ENCODE peak calls at places on chromosomes 12 and 14, in five cellular contexts. One of them, this sample, is unnamed.

GRCh38 chr12:57902371-57903042 is 38.9 kb upstream of the ATP23 start:
- DNase-seq in uterus: no peak
- DNase-seq in Panc1: no peak
- DNase-seq in fibroblast of lung: no peak
- DNase-seq in transverse colon: no peak
- DNase-seq in this sample: no peak

GRCh38 chr12:95440401-95440800 is 33.6 kb upstream of the METAP2 start:
- DNase-seq in uterus: no peak
- DNase-seq in Panc1: no peak
- DNase-seq in fibroblast of lung: peak; percentile 58
- DNase-seq in transverse colon: no peak
- DNase-seq in this sample: peak; percentile 5

GRCh38 chr14:78104130-78104529 is 66.0 kb upstream of the NRXN3 start:
- DNase-seq in uterus: no peak
- DNase-seq in Panc1: no peak
- DNase-seq in fibroblast of lung: no peak
- DNase-seq in transverse colon: no peak
- DNase-seq in this sample: no peak

GRCh38 chr12:104718581-104718980 is 239.5 kb downstream of the SLC41A2 start:
- DNase-seq in uterus: no peak
- DNase-seq in Panc1: no peak
- DNase-seq in fibroblast of lung: peak; percentile 53
- DNase-seq in transverse colon: no peak
- DNase-seq in this sample: peak; percentile 37

GRCh38 chr14:69001375-69001774 is 22.3 kb upstream of the ACTN1 start:
- DNase-seq in uterus: no peak
- DNase-seq in Panc1: no peak
- DNase-seq in fibroblast of lung: no peak
- DNase-seq in transverse colon: no peak
- DNase-seq in this sample: no peak

GRCh38 chr14:31834616-31835015 is 242.5 kb upstream of the ARHGAP5 start:
- DNase-seq in uterus: no peak
- DNase-seq in Panc1: no peak
- DNase-seq in fibroblast of lung: peak; percentile 47
- DNase-seq in transverse colon: no peak
- DNase-seq in this sample: peak; percentile 67

GRCh38 chr14:32324601-32325000 is 4.5 kb upstream of the AKAP6 start:
- DNase-seq in uterus: no peak
- DNase-seq in Panc1: no peak
- DNase-seq in fibroblast of lung: peak; percentile 35
- DNase-seq in transverse colon: no peak
- DNase-seq in this sample: no peak

GRCh38 chr14:35879654-35880249 is 53.6 kb downstream of the BRMS1L start:
- DNase-seq in uterus: no peak
- DNase-seq in Panc1: no peak
- DNase-seq in fibroblast of lung: peak; percentile 49
- DNase-seq in transverse colon: no peak
- DNase-seq in this sample: peak; percentile 44

GRCh38 chr14:80291099-80291498 is 79.8 kb upstream of the DIO2 start:
- DNase-seq in uterus: no peak
- DNase-seq in Panc1: no peak
- DNase-seq in fibroblast of lung: peak; percentile 14
- DNase-seq in transverse colon: no peak
- DNase-seq in this sample: no peak

GRCh38 chr12:131617596-131618302 is 93.1 kb upstream of the SFSWAP start:
- DNase-seq in uterus: no peak
- DNase-seq in Panc1: no peak
- DNase-seq in fibroblast of lung: no peak
- DNase-seq in transverse colon: no peak
- DNase-seq in this sample: no peak

GRCh38 chr14:69625299-69626131 is 14.1 kb downstream of the SUSD6 start:
- DNase-seq in uterus: peak; percentile 51
- DNase-seq in Panc1: no peak
- DNase-seq in fibroblast of lung: no peak
- DNase-seq in transverse colon: peak; percentile 70
- DNase-seq in this sample: peak; percentile 42

GRCh38 chr14:28344381-28344780 is 422.2 kb upstream of the FOXG1 start:
- DNase-seq in uterus: no peak
- DNase-seq in Panc1: no peak
- DNase-seq in fibroblast of lung: no peak
- DNase-seq in transverse colon: no peak
- DNase-seq in this sample: peak; percentile 81

GRCh38 chr12:7923241-7924236 is 12.4 kb downstream of the SLC2A3 start:
- DNase-seq in uterus: no peak
- DNase-seq in Panc1: no peak
- DNase-seq in fibroblast of lung: no peak
- DNase-seq in transverse colon: no peak
- DNase-seq in this sample: no peak

GRCh38 chr14:68216957-68217356 is 397.4 kb downstream of the RAD51B start:
- DNase-seq in uterus: no peak
- DNase-seq in Panc1: no peak
- DNase-seq in fibroblast of lung: no peak
- DNase-seq in transverse colon: no peak
- DNase-seq in this sample: no peak

GRCh38 chr12:25130741-25131188 is 64.2 kb downstream of the DNAI7 start:
- DNase-seq in uterus: no peak
- DNase-seq in Panc1: peak; percentile 24
- DNase-seq in fibroblast of lung: peak; percentile 82
- DNase-seq in transverse colon: no peak
- DNase-seq in this sample: peak; percentile 66
- TF ChIP-seq CTCF in uterus: peak; percentile 43
- TF ChIP-seq CTCF in Panc1: peak; percentile 27
- TF ChIP-seq CTCF in fibroblast of lung: peak; percentile 51
- TF ChIP-seq CTCF in transverse colon: peak; percentile 53
- TF ChIP-seq CTCF in this sample: peak; percentile 58

GRCh38 chr14:34059037-34059924 is 108.4 kb upstream of the EGLN3 start:
- DNase-seq in uterus: no peak
- DNase-seq in Panc1: no peak
- DNase-seq in fibroblast of lung: no peak
- DNase-seq in transverse colon: no peak
- DNase-seq in this sample: no peak
- H3K4me3 ChIP-seq in uterus: peak overlapping the region; percentile 44
- H3K4me3 ChIP-seq in Panc1: peak overlapping the region; percentile 50
- H3K4me3 ChIP-seq in fibroblast of lung: peak overlapping the region; percentile 60
- H3K4me3 ChIP-seq in transverse colon: peak overlapping the region; percentile 62
- H3K4me3 ChIP-seq in this sample: peak overlapping the region; percentile 60

DNA sequence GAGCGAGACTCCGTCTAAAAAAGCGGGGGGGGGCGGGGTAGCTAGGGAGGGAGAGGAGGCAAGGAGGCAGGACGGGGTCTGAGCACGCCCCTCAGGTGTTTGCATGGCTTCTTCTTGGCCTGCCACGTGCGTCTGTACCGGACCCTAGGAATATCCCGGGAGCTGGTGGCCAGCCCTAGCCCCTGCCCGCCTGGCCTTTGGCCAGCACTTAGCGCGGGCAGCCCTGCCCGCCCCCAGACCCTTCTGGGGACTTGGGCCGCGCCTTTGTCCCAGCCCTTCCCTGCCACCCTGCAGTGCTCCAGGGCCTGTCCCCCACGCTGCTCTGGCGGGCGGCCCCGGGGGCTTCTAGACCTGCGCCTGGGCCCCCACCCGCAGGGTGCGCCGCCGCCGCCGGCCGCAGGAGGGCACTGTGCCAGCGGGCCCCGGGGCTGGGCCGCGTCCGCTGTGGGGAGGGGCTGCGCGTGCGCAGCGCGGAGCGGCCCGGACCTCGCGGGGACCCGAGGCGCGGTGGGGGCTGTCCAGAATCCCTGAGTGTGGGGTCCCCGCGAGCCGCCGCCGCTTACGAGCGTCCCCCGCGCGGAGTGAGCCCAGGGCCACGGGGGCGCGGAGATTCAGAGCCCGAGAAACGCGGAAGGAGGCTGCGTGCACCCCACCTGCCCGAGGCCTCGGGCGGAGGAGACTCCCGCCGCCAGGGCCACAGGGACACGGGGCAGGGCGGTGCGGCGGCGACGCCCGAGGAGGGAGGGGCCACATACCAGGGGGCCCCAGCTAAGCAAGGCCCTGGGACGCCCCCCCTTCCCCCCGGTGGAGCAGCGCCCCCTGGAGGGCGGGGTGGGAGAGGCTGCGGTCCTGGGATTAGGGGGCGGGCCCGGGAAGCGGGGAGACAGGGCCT is 21.0 kb downstream of the SLC25A29 start:
- DNase-seq in uterus: peak; percentile 52
- DNase-seq in Panc1: no peak
- DNase-seq in fibroblast of lung: peak; percentile 53
- DNase-seq in transverse colon: peak; percentile 77
- DNase-seq in this sample: peak; percentile 59
- TF ChIP-seq CTCF in uterus: peak; percentile 94
- TF ChIP-seq CTCF in Panc1: peak; percentile 89
- TF ChIP-seq CTCF in fibroblast of lung: peak; percentile 62
- TF ChIP-seq CTCF in transverse colon: peak; percentile 92
- TF ChIP-seq CTCF in this sample: peak; percentile 52

GRCh38 chr12:27334052-27334720 is 1.6 kb downstream of the BMAL2 start:
- DNase-seq in uterus: no peak
- DNase-seq in Panc1: no peak
- DNase-seq in fibroblast of lung: no peak
- DNase-seq in transverse colon: no peak
- DNase-seq in this sample: no peak
- H3K4me3 ChIP-seq in uterus: no peak overlapping the region
- H3K4me3 ChIP-seq in Panc1: peak overlapping the region; percentile 66
- H3K4me3 ChIP-seq in fibroblast of lung: peak overlapping the region; percentile 78
- H3K4me3 ChIP-seq in transverse colon: peak overlapping the region; percentile 70
- H3K4me3 ChIP-seq in this sample: peak overlapping the region; percentile 67

DNA sequence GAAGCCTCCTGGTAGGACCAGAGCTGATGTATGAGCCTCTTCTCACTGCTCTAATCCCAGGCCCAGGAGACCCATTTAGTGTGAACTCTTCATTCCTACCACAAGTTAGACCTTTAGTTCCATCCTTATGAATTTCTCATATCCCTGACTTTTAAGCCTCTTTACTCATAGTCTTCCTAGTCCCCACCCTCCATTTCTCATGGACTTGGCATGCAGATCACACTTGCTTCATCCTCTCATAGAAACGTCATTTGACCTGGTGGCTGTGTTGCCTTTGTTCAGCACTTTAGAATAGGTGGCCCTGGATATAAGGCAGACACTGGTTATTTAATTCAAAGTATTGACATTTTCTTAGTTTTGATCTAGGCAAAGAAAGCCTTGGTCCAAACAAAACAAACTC is 99.5 kb downstream of the SLC16A7 start:
- DNase-seq in uterus: no peak
- DNase-seq in Panc1: no peak
- DNase-seq in fibroblast of lung: peak; percentile 62
- DNase-seq in transverse colon: no peak
- DNase-seq in this sample: peak; percentile 49
- TF ChIP-seq CTCF in uterus: no peak
- TF ChIP-seq CTCF in Panc1: no peak
- TF ChIP-seq CTCF in fibroblast of lung: peak; percentile 2
- TF ChIP-seq CTCF in transverse colon: no peak
- TF ChIP-seq CTCF in this sample: no peak

DNA sequence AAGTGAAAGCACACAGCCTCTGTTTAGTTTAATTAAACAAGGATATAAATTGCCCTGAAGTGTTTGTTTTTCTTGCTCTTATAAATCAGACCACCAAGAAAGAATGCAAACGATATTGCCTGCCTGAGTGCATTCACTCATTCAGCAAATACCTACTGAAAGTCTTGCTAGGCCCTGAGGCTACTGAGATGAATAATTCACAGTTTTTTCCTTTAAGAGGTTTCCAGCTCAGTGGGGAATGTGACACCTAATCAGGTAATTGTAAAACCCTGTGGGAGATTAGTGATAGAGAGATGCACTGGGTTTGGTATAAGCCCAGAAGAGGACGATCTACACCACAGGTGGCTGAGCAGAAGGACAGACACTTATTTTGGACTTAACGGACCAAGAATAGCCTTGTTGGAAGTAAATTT is 151.4 kb downstream of the SLC35F4 start:
- DNase-seq in uterus: no peak
- DNase-seq in Panc1: no peak
- DNase-seq in fibroblast of lung: no peak
- DNase-seq in transverse colon: no peak
- DNase-seq in this sample: no peak
- H3K4me3 ChIP-seq in uterus: no peak overlapping the region
- H3K4me3 ChIP-seq in Panc1: no peak overlapping the region
- H3K4me3 ChIP-seq in fibroblast of lung: no peak overlapping the region
- H3K4me3 ChIP-seq in transverse colon: no peak overlapping the region
- H3K4me3 ChIP-seq in this sample: no peak overlapping the region

DNA sequence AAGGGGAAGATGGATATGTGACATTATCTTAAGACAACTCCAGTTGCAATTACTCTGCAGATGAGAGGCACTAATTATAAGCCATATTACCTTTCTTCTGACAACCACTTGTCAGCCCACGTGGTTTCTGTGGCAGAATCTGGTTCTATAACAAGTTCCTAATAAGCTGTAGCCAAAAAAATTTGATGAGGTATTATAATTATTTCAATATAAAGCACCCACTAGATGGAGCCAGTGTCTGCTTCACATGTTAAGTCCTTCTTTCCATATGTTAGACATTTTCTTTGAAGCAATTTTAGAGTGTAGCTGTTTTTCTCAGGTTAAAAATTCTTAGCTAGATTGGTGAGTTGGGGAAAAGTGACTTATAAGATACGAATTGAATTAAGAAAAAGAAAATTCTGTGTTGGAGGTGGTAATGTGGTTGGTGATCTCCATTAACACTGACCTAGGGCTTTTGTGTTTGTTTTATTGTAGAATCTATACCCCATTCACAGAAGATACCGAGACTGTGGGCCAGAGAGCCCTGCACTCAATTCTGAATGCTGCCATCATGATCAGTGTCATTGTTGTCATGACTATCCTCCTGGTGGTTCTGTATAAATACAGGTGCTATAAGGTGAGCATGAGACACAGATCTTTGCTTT is 36.9 kb downstream of the PSEN1 start:
- DNase-seq in uterus: no peak
- DNase-seq in Panc1: no peak
- DNase-seq in fibroblast of lung: peak; percentile 79
- DNase-seq in transverse colon: no peak
- DNase-seq in this sample: peak; percentile 82
- TF ChIP-seq CTCF in uterus: peak; percentile 60
- TF ChIP-seq CTCF in Panc1: peak; percentile 62
- TF ChIP-seq CTCF in fibroblast of lung: peak; percentile 54
- TF ChIP-seq CTCF in transverse colon: peak; percentile 11
- TF ChIP-seq CTCF in this sample: peak; percentile 50

DNA sequence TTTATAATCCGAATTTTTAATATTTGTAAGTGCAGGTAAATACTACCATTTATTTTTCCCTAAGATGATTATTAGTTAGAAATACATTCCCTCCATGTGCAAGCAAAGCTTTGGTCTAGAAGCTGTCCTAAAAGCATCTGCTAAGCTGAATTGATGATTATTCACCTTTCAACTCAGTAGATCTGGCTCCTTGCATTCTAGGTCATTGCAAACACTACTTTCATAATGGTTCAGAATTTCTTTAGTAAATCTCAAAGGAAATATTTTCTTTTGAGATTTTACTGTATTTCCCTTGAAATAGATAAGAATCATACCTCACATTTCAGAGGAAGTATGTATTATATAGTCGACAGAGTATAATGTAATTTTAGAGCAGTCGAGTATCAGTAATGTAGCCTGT is 2.4 kb downstream of the ETNK1 start:
- DNase-seq in uterus: no peak
- DNase-seq in Panc1: no peak
- DNase-seq in fibroblast of lung: peak; percentile 15
- DNase-seq in transverse colon: no peak
- DNase-seq in this sample: no peak
- H3K4me3 ChIP-seq in uterus: peak overlapping the region; percentile 95
- H3K4me3 ChIP-seq in Panc1: peak overlapping the region; percentile 92
- H3K4me3 ChIP-seq in fibroblast of lung: peak overlapping the region; percentile 46
- H3K4me3 ChIP-seq in transverse colon: peak overlapping the region; percentile 87
- H3K4me3 ChIP-seq in this sample: peak overlapping the region; percentile 94